ENCODE peak calls at places on chromosomes 12 and 14, in eight cellular contexts. One of them, this sample, is unnamed. For H3K27me3, the result is how much of the 10 kb centered on the place peaks cover.

GRCh38 chr12:46177020-46177419 is 91.8 kb downstream of the SLC38A1 start:
- DNase-seq in mammary epithelial cell: no peak
- DNase-seq in CD4-positive, alpha-beta T cell: no peak
- DNase-seq in WERI-Rb-1: no peak
- DNase-seq in A673: no peak
- DNase-seq in ovary: no peak
- DNase-seq in brain microvascular endothelial cell: no peak
- DNase-seq in suprapubic skin: no peak
- DNase-seq in this sample: no peak

GRCh38 chr12:71710276-71711125 is 24.6 kb downstream of the TMEM19 start:
- DNase-seq in mammary epithelial cell: peak
- DNase-seq in CD4-positive, alpha-beta T cell: no peak
- DNase-seq in WERI-Rb-1: no peak
- DNase-seq in A673: peak
- DNase-seq in ovary: no peak
- DNase-seq in brain microvascular endothelial cell: peak
- DNase-seq in suprapubic skin: no peak
- DNase-seq in this sample: peak

GRCh38 chr14:23494223-23494622 is 24.7 kb downstream of the NGDN start:
- DNase-seq in mammary epithelial cell: no peak
- DNase-seq in CD4-positive, alpha-beta T cell: no peak
- DNase-seq in WERI-Rb-1: peak
- DNase-seq in A673: peak
- DNase-seq in ovary: no peak
- DNase-seq in brain microvascular endothelial cell: peak
- DNase-seq in suprapubic skin: no peak
- DNase-seq in this sample: no peak

GRCh38 chr14:73877790-73878189 is 8.9 kb upstream of the ZNF410 start:
- DNase-seq in mammary epithelial cell: no peak
- DNase-seq in CD4-positive, alpha-beta T cell: no peak
- DNase-seq in WERI-Rb-1: no peak
- DNase-seq in A673: no peak
- DNase-seq in ovary: no peak
- DNase-seq in brain microvascular endothelial cell: no peak
- DNase-seq in suprapubic skin: no peak
- DNase-seq in this sample: no peak

GRCh38 chr12:80551897-80552296 is 107.9 kb downstream of the PTPRQ start:
- DNase-seq in mammary epithelial cell: peak
- DNase-seq in CD4-positive, alpha-beta T cell: no peak
- DNase-seq in WERI-Rb-1: no peak
- DNase-seq in A673: peak
- DNase-seq in ovary: no peak
- DNase-seq in brain microvascular endothelial cell: peak
- DNase-seq in suprapubic skin: no peak
- DNase-seq in this sample: peak

GRCh38 chr12:115451785-115452736 is 768.1 kb upstream of the TBX3 start:
- DNase-seq in mammary epithelial cell: no peak
- DNase-seq in CD4-positive, alpha-beta T cell: no peak
- DNase-seq in WERI-Rb-1: peak
- DNase-seq in A673: peak
- DNase-seq in ovary: peak
- DNase-seq in brain microvascular endothelial cell: no peak
- DNase-seq in suprapubic skin: no peak
- DNase-seq in this sample: no peak

GRCh38 chr14:101411151-101411550 is 150.1 kb upstream of the DIO3 start:
- DNase-seq in mammary epithelial cell: no peak
- DNase-seq in CD4-positive, alpha-beta T cell: no peak
- DNase-seq in WERI-Rb-1: no peak
- DNase-seq in A673: no peak
- DNase-seq in ovary: no peak
- DNase-seq in brain microvascular endothelial cell: no peak
- DNase-seq in suprapubic skin: no peak
- DNase-seq in this sample: no peak

GRCh38 chr12:90945070-90945649 is 9.8 kb downstream of the CCER1 start:
- DNase-seq in mammary epithelial cell: peak
- DNase-seq in CD4-positive, alpha-beta T cell: no peak
- DNase-seq in WERI-Rb-1: no peak
- DNase-seq in A673: peak
- DNase-seq in ovary: no peak
- DNase-seq in brain microvascular endothelial cell: peak
- DNase-seq in suprapubic skin: no peak
- DNase-seq in this sample: no peak

GRCh38 chr12:80936642-80937390 is 918 bp downstream of the LIN7A start:
- DNase-seq in mammary epithelial cell: peak
- DNase-seq in CD4-positive, alpha-beta T cell: no peak
- DNase-seq in WERI-Rb-1: peak
- DNase-seq in A673: peak
- DNase-seq in ovary: peak
- DNase-seq in brain microvascular endothelial cell: peak
- DNase-seq in suprapubic skin: no peak
- DNase-seq in this sample: no peak

GRCh38 chr12:124191024-124191359 is 103.9 kb upstream of the RFLNA start:
- DNase-seq in mammary epithelial cell: no peak
- DNase-seq in CD4-positive, alpha-beta T cell: no peak
- DNase-seq in WERI-Rb-1: peak
- DNase-seq in A673: peak
- DNase-seq in ovary: no peak
- DNase-seq in brain microvascular endothelial cell: no peak
- DNase-seq in suprapubic skin: no peak
- DNase-seq in this sample: no peak

GRCh38 chr12:62977419-62977818 is 42.5 kb upstream of the PPM1H start:
- DNase-seq in mammary epithelial cell: peak
- DNase-seq in CD4-positive, alpha-beta T cell: no peak
- DNase-seq in WERI-Rb-1: no peak
- DNase-seq in A673: peak
- DNase-seq in ovary: no peak
- DNase-seq in brain microvascular endothelial cell: peak
- DNase-seq in suprapubic skin: no peak
- DNase-seq in this sample: no peak

GRCh38 chr14:22492601-22493000 is 96.4 kb downstream of the DAD1 start:
- DNase-seq in mammary epithelial cell: no peak
- DNase-seq in CD4-positive, alpha-beta T cell: no peak
- DNase-seq in WERI-Rb-1: no peak
- DNase-seq in A673: no peak
- DNase-seq in ovary: no peak
- DNase-seq in brain microvascular endothelial cell: no peak
- DNase-seq in suprapubic skin: no peak
- DNase-seq in this sample: no peak

GRCh38 chr12:124828264-124829007 is 35.2 kb downstream of the SCARB1 start:
- DNase-seq in mammary epithelial cell: peak
- DNase-seq in CD4-positive, alpha-beta T cell: no peak
- DNase-seq in WERI-Rb-1: no peak
- DNase-seq in A673: no peak
- DNase-seq in ovary: no peak
- DNase-seq in brain microvascular endothelial cell: peak
- DNase-seq in suprapubic skin: no peak
- DNase-seq in this sample: no peak

GRCh38 chr14:79011091-79011919 is 841.1 kb downstream of the NRXN3 start:
- DNase-seq in mammary epithelial cell: peak
- DNase-seq in CD4-positive, alpha-beta T cell: no peak
- DNase-seq in WERI-Rb-1: peak
- DNase-seq in A673: peak
- DNase-seq in ovary: no peak
- DNase-seq in brain microvascular endothelial cell: peak
- DNase-seq in suprapubic skin: no peak
- DNase-seq in this sample: peak

GRCh38 chr12:32273712-32274111 is 125.6 kb upstream of the FGD4 start:
- DNase-seq in mammary epithelial cell: no peak
- DNase-seq in CD4-positive, alpha-beta T cell: peak
- DNase-seq in WERI-Rb-1: peak
- DNase-seq in A673: no peak
- DNase-seq in ovary: no peak
- DNase-seq in brain microvascular endothelial cell: no peak
- DNase-seq in suprapubic skin: no peak
- DNase-seq in this sample: no peak

GRCh38 chr12:121345151-121345810 is 6.9 kb downstream of the ANAPC5 start:
- DNase-seq in mammary epithelial cell: peak
- DNase-seq in CD4-positive, alpha-beta T cell: no peak
- DNase-seq in WERI-Rb-1: no peak
- DNase-seq in A673: no peak
- DNase-seq in ovary: no peak
- DNase-seq in brain microvascular endothelial cell: no peak
- DNase-seq in suprapubic skin: no peak
- DNase-seq in this sample: no peak

GRCh38 chr12:12749433-12749832 is 32.3 kb downstream of the CDKN1B start:
- DNase-seq in mammary epithelial cell: no peak
- DNase-seq in CD4-positive, alpha-beta T cell: no peak
- DNase-seq in WERI-Rb-1: no peak
- DNase-seq in A673: no peak
- DNase-seq in ovary: peak
- DNase-seq in brain microvascular endothelial cell: no peak
- DNase-seq in suprapubic skin: no peak
- DNase-seq in this sample: no peak

DNA sequence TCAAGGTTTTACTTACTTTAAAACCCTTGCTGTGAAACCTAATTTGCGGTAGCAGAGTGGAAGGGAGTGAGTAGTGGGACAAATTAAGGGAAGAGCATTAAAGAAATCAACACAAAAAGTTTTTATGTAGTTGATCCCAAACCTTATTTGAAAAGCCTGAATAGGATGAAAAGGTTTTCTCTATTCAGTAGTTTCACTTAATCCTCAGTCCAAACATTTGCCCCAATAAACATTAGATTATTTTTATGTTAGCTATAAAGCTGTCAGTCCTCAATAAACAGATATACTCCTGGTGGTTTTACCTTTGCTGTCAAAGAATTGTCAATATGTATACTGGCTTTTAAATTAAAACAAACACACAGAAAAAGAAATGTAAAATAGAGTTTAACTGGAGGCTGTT is 136.0 kb downstream of the PAX9 start:
- DNase-seq in mammary epithelial cell: no peak
- DNase-seq in CD4-positive, alpha-beta T cell: no peak
- DNase-seq in WERI-Rb-1: no peak
- DNase-seq in A673: no peak
- DNase-seq in ovary: no peak
- DNase-seq in brain microvascular endothelial cell: no peak
- DNase-seq in suprapubic skin: no peak
- DNase-seq in this sample: no peak
- H3K27me3 ChIP-seq in mammary epithelial cell: under half
- H3K27me3 ChIP-seq in CD4-positive, alpha-beta T cell: under half
- H3K27me3 ChIP-seq in WERI-Rb-1: under half
- H3K27me3 ChIP-seq in A673: under half
- H3K27me3 ChIP-seq in ovary: under half
- H3K27me3 ChIP-seq in brain microvascular endothelial cell: under half
- H3K27me3 ChIP-seq in suprapubic skin: under half
- H3K27me3 ChIP-seq in this sample: under half

GRCh38 chr12:15829949-15830348 is 40.8 kb upstream of the EPS8 start:
- DNase-seq in mammary epithelial cell: peak
- DNase-seq in CD4-positive, alpha-beta T cell: no peak
- DNase-seq in WERI-Rb-1: no peak
- DNase-seq in A673: peak
- DNase-seq in ovary: no peak
- DNase-seq in brain microvascular endothelial cell: peak
- DNase-seq in suprapubic skin: no peak
- DNase-seq in this sample: no peak
- H3K27ac ChIP-seq in mammary epithelial cell: peak
- H3K27ac ChIP-seq in CD4-positive, alpha-beta T cell: no peak
- H3K27ac ChIP-seq in WERI-Rb-1: no peak
- H3K27ac ChIP-seq in A673: no peak
- H3K27ac ChIP-seq in ovary: no peak
- H3K27ac ChIP-seq in brain microvascular endothelial cell: peak
- H3K27ac ChIP-seq in suprapubic skin: no peak
- H3K27ac ChIP-seq in this sample: peak

DNA sequence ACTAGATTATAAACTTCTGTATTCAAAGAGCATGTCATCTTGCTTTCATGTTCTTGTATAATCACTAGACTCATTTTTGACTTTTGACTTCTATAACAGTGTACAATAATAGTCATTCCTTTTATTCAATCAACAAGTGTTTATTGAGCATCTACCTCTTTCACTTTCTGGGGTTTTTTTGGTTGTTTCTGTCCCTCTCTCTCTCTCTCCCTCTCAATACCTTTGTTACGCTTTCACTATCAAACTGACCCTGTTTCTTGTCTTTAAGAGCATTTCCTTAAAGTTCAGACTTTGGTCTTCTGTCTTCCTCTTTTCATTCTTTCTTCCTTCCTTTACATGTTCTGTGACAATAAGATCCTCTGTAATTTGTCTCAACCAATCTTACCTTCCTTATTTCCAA is 49.5 kb downstream of the GPR137C start:
- DNase-seq in mammary epithelial cell: no peak
- DNase-seq in CD4-positive, alpha-beta T cell: no peak
- DNase-seq in WERI-Rb-1: no peak
- DNase-seq in A673: no peak
- DNase-seq in ovary: no peak
- DNase-seq in brain microvascular endothelial cell: no peak
- DNase-seq in suprapubic skin: no peak
- DNase-seq in this sample: no peak
- H3K27me3 ChIP-seq in mammary epithelial cell: under half
- H3K27me3 ChIP-seq in CD4-positive, alpha-beta T cell: under half
- H3K27me3 ChIP-seq in WERI-Rb-1: under half
- H3K27me3 ChIP-seq in A673: under half
- H3K27me3 ChIP-seq in ovary: under half
- H3K27me3 ChIP-seq in brain microvascular endothelial cell: under half
- H3K27me3 ChIP-seq in suprapubic skin: under half
- H3K27me3 ChIP-seq in this sample: under half

GRCh38 chr12:54678131-54678530 is 30.0 kb upstream of the DCD start:
- DNase-seq in mammary epithelial cell: no peak
- DNase-seq in CD4-positive, alpha-beta T cell: no peak
- DNase-seq in WERI-Rb-1: no peak
- DNase-seq in A673: no peak
- DNase-seq in ovary: no peak
- DNase-seq in brain microvascular endothelial cell: no peak
- DNase-seq in suprapubic skin: no peak
- DNase-seq in this sample: no peak
- H3K27ac ChIP-seq in mammary epithelial cell: no peak
- H3K27ac ChIP-seq in CD4-positive, alpha-beta T cell: no peak
- H3K27ac ChIP-seq in WERI-Rb-1: no peak
- H3K27ac ChIP-seq in A673: no peak
- H3K27ac ChIP-seq in ovary: no peak
- H3K27ac ChIP-seq in brain microvascular endothelial cell: no peak
- H3K27ac ChIP-seq in suprapubic skin: no peak
- H3K27ac ChIP-seq in this sample: no peak

GRCh38 chr14:94192534-94192933 is 18.4 kb downstream of the PPP4R4 start:
- DNase-seq in mammary epithelial cell: no peak
- DNase-seq in CD4-positive, alpha-beta T cell: no peak
- DNase-seq in WERI-Rb-1: no peak
- DNase-seq in A673: no peak
- DNase-seq in ovary: no peak
- DNase-seq in brain microvascular endothelial cell: no peak
- DNase-seq in suprapubic skin: no peak
- DNase-seq in this sample: no peak
- H3K27me3 ChIP-seq in mammary epithelial cell: under half
- H3K27me3 ChIP-seq in CD4-positive, alpha-beta T cell: under half
- H3K27me3 ChIP-seq in WERI-Rb-1: under half
- H3K27me3 ChIP-seq in A673: under half
- H3K27me3 ChIP-seq in ovary: under half
- H3K27me3 ChIP-seq in brain microvascular endothelial cell: under half
- H3K27me3 ChIP-seq in suprapubic skin: under half
- H3K27me3 ChIP-seq in this sample: under half